ENCODE peak calls at places on chromosome 3, in five cellular contexts. One of them, this sample, is unnamed.
A peak's percentile ranks its signal among the peaks of the same experiment; 100 is the strongest.

GRCh38 chr3:32106929-32107362 is 526 bp downstream of the GPD1L start:
- DNase-seq in tibial artery: peak; percentile 42
- DNase-seq in iPS DF 6.9: no peak
- DNase-seq in IMR-90: no peak
- DNase-seq in left lung: peak; percentile 85
- DNase-seq in this sample: no peak

GRCh38 chr3:153970735-153971347 is 150.3 kb upstream of the ARHGEF26 start:
- DNase-seq in iPS DF 6.9: no peak
- DNase-seq in IMR-90: peak; percentile 34
- DNase-seq in tibial artery: no peak
- DNase-seq in left lung: no peak
- DNase-seq in this sample: no peak

GRCh38 chr3:176088962-176089383 is 1108.3 kb downstream of the TBL1XR1 start:
- DNase-seq in tibial artery: no peak
- DNase-seq in iPS DF 6.9: no peak
- DNase-seq in left lung: no peak
- DNase-seq in IMR-90: no peak
- DNase-seq in this sample: no peak

GRCh38 chr3:30631237-30631961 is 25.0 kb downstream of the TGFBR2 start:
- DNase-seq in left lung: no peak
- DNase-seq in tibial artery: no peak
- DNase-seq in iPS DF 6.9: no peak
- DNase-seq in IMR-90: no peak
- DNase-seq in this sample: no peak

GRCh38 chr3:126676919-126677705 is 22.2 kb upstream of the TXNRD3 start:
- DNase-seq in tibial artery: no peak
- DNase-seq in IMR-90: peak; percentile 59
- DNase-seq in iPS DF 6.9: no peak
- DNase-seq in left lung: no peak
- DNase-seq in this sample: no peak

GRCh38 chr3:72319202-72320095 is 528.8 kb downstream of the SHQ1 start:
- DNase-seq in left lung: no peak
- DNase-seq in IMR-90: peak; percentile 56
- DNase-seq in iPS DF 6.9: no peak
- DNase-seq in tibial artery: no peak
- DNase-seq in this sample: no peak

GRCh38 chr3:1091276-1091675 is 1.5 kb upstream of the CNTN6 start:
- DNase-seq in left lung: no peak
- DNase-seq in IMR-90: no peak
- DNase-seq in iPS DF 6.9: no peak
- DNase-seq in tibial artery: no peak
- DNase-seq in this sample: no peak

GRCh38 chr3:152499796-152500385 is 231.2 kb downstream of the MBNL1 start:
- DNase-seq in tibial artery: no peak
- DNase-seq in iPS DF 6.9: no peak
- DNase-seq in IMR-90: no peak
- DNase-seq in left lung: no peak
- DNase-seq in this sample: no peak

GRCh38 chr3:61444794-61445193 is 116.6 kb upstream of the PTPRG start:
- DNase-seq in left lung: no peak
- DNase-seq in IMR-90: no peak
- DNase-seq in iPS DF 6.9: no peak
- DNase-seq in tibial artery: no peak
- DNase-seq in this sample: no peak

GRCh38 chr3:195195321-195196209 is 75.4 kb downstream of the XXYLT1 start:
- DNase-seq in left lung: no peak
- DNase-seq in iPS DF 6.9: no peak
- DNase-seq in IMR-90: no peak
- DNase-seq in tibial artery: no peak
- DNase-seq in this sample: no peak

GRCh38 chr3:188006726-188007393 is 147.1 kb upstream of the LPP start:
- DNase-seq in left lung: peak; percentile 71
- DNase-seq in IMR-90: no peak
- DNase-seq in iPS DF 6.9: no peak
- DNase-seq in tibial artery: no peak
- DNase-seq in this sample: no peak

GRCh38 chr3:27623085-27623753 is 98.9 kb downstream of the EOMES start:
- DNase-seq in left lung: no peak
- DNase-seq in iPS DF 6.9: no peak
- DNase-seq in tibial artery: no peak
- DNase-seq in IMR-90: peak; percentile 28
- DNase-seq in this sample: no peak

GRCh38 chr3:61783993-61784718 is 222.8 kb downstream of the PTPRG start:
- DNase-seq in IMR-90: peak; percentile 88
- DNase-seq in left lung: no peak
- DNase-seq in tibial artery: no peak
- DNase-seq in iPS DF 6.9: no peak
- DNase-seq in this sample: no peak

GRCh38 chr3:29527251-29527650 is 246.4 kb downstream of the RBMS3 start:
- DNase-seq in tibial artery: no peak
- DNase-seq in left lung: no peak
- DNase-seq in iPS DF 6.9: no peak
- DNase-seq in IMR-90: no peak
- DNase-seq in this sample: no peak

GRCh38 chr3:77066829-77067228 is 26.9 kb downstream of the ROBO2 start:
- DNase-seq in IMR-90: no peak
- DNase-seq in tibial artery: no peak
- DNase-seq in left lung: no peak
- DNase-seq in iPS DF 6.9: no peak
- DNase-seq in this sample: no peak

DNA sequence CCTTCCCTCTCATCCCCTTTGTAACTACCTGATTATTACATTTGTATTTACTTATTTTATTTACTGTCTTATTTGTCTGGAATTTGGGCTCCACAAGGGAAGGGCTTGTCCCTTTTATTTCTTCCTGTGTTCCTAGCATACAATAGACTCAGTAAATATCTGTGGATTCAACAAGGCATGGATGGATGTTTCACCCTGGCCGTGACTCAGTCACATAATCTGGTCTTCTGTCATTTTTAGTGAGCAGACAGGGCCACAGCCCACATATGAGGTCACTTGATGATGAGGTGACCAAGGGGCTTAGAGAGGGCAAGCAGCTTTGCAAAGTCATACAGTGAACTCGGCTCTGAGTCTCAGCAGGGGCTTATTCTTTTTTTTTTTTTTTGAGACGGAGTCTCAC is 7.8 kb upstream of the DAG1 start:
- DNase-seq in tibial artery: no peak
- DNase-seq in IMR-90: peak; percentile 67
- DNase-seq in left lung: no peak
- DNase-seq in iPS DF 6.9: no peak
- DNase-seq in this sample: no peak
- H3K4me1 ChIP-seq in tibial artery: peaks cover 11% of the 10 kb centered on the region
- H3K4me1 ChIP-seq in IMR-90: peaks cover 15% of the 10 kb centered on the region
- H3K4me1 ChIP-seq in left lung: peaks cover 9% of the 10 kb centered on the region
- H3K4me1 ChIP-seq in iPS DF 6.9: peaks cover 20% of the 10 kb centered on the region
- H3K4me1 ChIP-seq in this sample: peaks cover 4% of the 10 kb centered on the region

GRCh38 chr3:184359610-184360009 is 1.8 kb downstream of the CLCN2 start:
- DNase-seq in IMR-90: no peak
- DNase-seq in left lung: peak; percentile 53
- DNase-seq in iPS DF 6.9: no peak
- DNase-seq in tibial artery: no peak
- DNase-seq in this sample: no peak

GRCh38 chr3:184360070-184360833 is 1.2 kb downstream of the CLCN2 start:
- DNase-seq in tibial artery: no peak
- DNase-seq in iPS DF 6.9: no peak
- DNase-seq in IMR-90: no peak
- DNase-seq in left lung: no peak
- DNase-seq in this sample: no peak

GRCh38 chr3:184358921-184359350 is 2.5 kb downstream of the CLCN2 start:
- DNase-seq in left lung: peak; percentile 56
- DNase-seq in IMR-90: no peak
- DNase-seq in tibial artery: no peak
- DNase-seq in iPS DF 6.9: no peak
- DNase-seq in this sample: no peak

GRCh38 chr3:184357248-184358139 is 3.9 kb downstream of the CLCN2 start:
- DNase-seq in left lung: peak; percentile 50
- DNase-seq in IMR-90: no peak
- DNase-seq in iPS DF 6.9: no peak
- DNase-seq in tibial artery: no peak
- DNase-seq in this sample: no peak

DNA sequence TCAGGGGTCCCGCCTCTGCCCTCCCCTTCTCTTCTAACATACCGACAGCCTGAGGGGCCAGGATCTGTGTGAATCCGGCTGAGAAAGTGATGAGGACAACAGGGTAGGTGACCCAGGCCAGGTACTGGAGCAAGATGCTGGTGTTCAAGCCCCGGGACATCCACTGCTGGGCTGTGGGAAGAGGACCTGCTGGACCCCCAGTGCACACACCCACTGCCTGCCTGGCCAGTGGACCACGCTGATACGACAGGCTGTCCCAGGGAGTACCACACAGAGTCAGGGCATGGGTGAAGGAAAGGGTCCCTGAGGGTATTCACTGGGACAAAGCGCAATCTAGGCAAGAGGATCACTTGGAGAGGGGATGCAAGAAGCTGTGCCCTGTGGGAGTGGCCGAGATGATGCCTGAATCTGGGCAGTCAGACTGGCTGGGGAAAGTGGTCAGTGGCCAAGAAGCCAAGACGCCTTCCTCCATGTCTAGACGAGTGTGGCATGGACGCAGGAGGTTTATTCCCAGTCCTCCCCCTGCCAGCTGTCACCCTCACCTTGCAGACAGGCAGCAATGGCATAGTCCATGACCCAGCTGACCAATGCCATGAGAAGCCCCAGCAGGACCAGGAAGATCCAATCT is 3.2 kb downstream of the CLCN2 start:
- DNase-seq in IMR-90: no peak
- DNase-seq in tibial artery: no peak
- DNase-seq in left lung: peak; percentile 36
- DNase-seq in iPS DF 6.9: no peak
- DNase-seq in this sample: no peak
- H3K4me3 ChIP-seq in IMR-90: no peak overlapping the region
- H3K4me3 ChIP-seq in tibial artery: no peak overlapping the region
- H3K4me3 ChIP-seq in left lung: no peak overlapping the region
- H3K4me3 ChIP-seq in iPS DF 6.9: no peak overlapping the region
- H3K4me3 ChIP-seq in this sample: no peak overlapping the region

DNA sequence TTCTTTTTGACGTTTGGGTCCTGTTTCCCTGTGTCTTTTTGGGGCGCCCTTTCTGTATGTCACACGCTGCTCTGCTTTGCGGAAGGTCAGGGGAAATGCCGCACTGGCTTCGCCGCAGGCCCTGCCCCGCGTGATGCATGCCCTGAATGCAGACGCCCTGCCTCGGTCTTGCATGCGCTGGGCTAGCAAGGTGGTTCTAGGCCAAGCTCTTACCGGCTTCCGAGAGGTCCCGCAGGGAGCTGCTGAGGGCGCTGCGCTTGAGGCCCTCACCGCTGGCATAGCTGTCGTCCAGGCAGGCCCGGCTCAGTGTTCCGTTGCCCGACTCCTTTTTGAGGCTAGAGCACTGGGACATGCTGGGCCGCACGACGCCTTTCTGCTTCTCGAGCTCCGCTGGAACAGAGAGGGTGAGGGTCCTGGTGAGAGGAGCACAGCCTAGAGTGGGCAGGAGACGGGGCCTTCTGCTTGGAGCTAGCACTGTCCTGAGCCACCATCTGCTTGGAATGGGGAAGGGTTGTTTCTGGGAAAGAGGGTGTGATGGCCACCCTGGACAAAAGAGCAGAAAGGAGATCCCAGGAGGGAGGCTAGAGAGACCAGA is 66.9 kb upstream of the RPL32 start:
- DNase-seq in tibial artery: no peak
- DNase-seq in iPS DF 6.9: no peak
- DNase-seq in left lung: peak; percentile 58
- DNase-seq in IMR-90: no peak
- DNase-seq in this sample: no peak
- H3K4me1 ChIP-seq in tibial artery: peaks cover 13% of the 10 kb centered on the region
- H3K4me1 ChIP-seq in iPS DF 6.9: no peaks in the 10 kb centered on the region
- H3K4me1 ChIP-seq in left lung: no peaks in the 10 kb centered on the region
- H3K4me1 ChIP-seq in IMR-90: no peaks in the 10 kb centered on the region
- H3K4me1 ChIP-seq in this sample: peaks cover 2% of the 10 kb centered on the region

DNA sequence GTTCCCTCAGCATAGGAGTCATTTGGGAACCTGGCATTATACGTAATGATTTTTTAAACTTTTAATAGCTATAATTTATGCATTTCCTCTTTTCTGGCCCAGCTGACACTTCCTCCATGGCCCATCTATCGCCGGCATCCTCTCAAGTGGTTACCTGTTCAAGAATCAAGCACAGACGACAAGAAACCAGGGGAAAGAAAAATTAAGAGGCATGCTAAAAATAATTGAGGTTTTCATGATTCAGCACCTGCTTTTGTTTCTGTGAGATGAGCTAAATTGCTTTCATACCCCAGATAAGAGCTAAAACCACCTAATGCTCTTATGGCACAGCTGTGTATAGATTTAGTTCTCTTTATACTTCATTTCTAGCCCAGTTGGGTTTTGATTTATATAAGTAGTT is 1.7 kb downstream of the SPCS1 start:
- DNase-seq in tibial artery: no peak
- DNase-seq in left lung: no peak
- DNase-seq in IMR-90: no peak
- DNase-seq in iPS DF 6.9: no peak
- DNase-seq in this sample: no peak
- H3K4me3 ChIP-seq in tibial artery: no peak overlapping the region
- H3K4me3 ChIP-seq in left lung: no peak overlapping the region
- H3K4me3 ChIP-seq in IMR-90: no peak overlapping the region
- H3K4me3 ChIP-seq in iPS DF 6.9: no peak overlapping the region
- H3K4me3 ChIP-seq in this sample: peak overlapping the region; percentile 100

GRCh38 chr3:111862415-111862814 is 3.4 kb downstream of the PHLDB2 start:
- DNase-seq in iPS DF 6.9: no peak
- DNase-seq in tibial artery: no peak
- DNase-seq in left lung: no peak
- DNase-seq in IMR-90: no peak
- DNase-seq in this sample: no peak
- H3K4me1 ChIP-seq in iPS DF 6.9: peaks cover 5% of the 10 kb centered on the region
- H3K4me1 ChIP-seq in tibial artery: peaks cover 69% of the 10 kb centered on the region
- H3K4me1 ChIP-seq in left lung: peaks cover 14% of the 10 kb centered on the region
- H3K4me1 ChIP-seq in IMR-90: peaks cover 5% of the 10 kb centered on the region
- H3K4me1 ChIP-seq in this sample: peaks cover 4% of the 10 kb centered on the region

GRCh38 chr3:160676547-160677303 is at the start of gene ARL14:
- DNase-seq in tibial artery: no peak
- DNase-seq in IMR-90: peak; percentile 68
- DNase-seq in left lung: no peak
- DNase-seq in iPS DF 6.9: no peak
- DNase-seq in this sample: no peak
- H3K4me3 ChIP-seq in tibial artery: no peak within 1 kb of the TSS
- H3K4me3 ChIP-seq in IMR-90: no peak within 1 kb of the TSS
- H3K4me3 ChIP-seq in left lung: no peak within 1 kb of the TSS
- H3K4me3 ChIP-seq in iPS DF 6.9: no peak within 1 kb of the TSS
- H3K4me3 ChIP-seq in this sample: no peak within 1 kb of the TSS

GRCh38 chr3:42036483-42036823 is 54.7 kb upstream of the TRAK1 start:
- DNase-seq in left lung: no peak
- DNase-seq in iPS DF 6.9: no peak
- DNase-seq in IMR-90: peak; percentile 97
- DNase-seq in tibial artery: peak; percentile 60
- DNase-seq in this sample: no peak

GRCh38 chr3:42035007-42035406 is 56.1 kb upstream of the TRAK1 start:
- DNase-seq in left lung: no peak
- DNase-seq in IMR-90: no peak
- DNase-seq in tibial artery: no peak
- DNase-seq in iPS DF 6.9: no peak
- DNase-seq in this sample: no peak

GRCh38 chr3:42037318-42037945 is 53.7 kb upstream of the TRAK1 start:
- DNase-seq in IMR-90: no peak
- DNase-seq in iPS DF 6.9: no peak
- DNase-seq in left lung: no peak
- DNase-seq in tibial artery: no peak
- DNase-seq in this sample: no peak

GRCh38 chr3:42033741-42034140 is 57.4 kb upstream of the TRAK1 start:
- DNase-seq in tibial artery: no peak
- DNase-seq in iPS DF 6.9: no peak
- DNase-seq in left lung: no peak
- DNase-seq in IMR-90: peak; percentile 78
- DNase-seq in this sample: no peak

GRCh38 chr3:42035816-42036482 is 55.2 kb upstream of the TRAK1 start:
- DNase-seq in iPS DF 6.9: no peak
- DNase-seq in IMR-90: no peak
- DNase-seq in left lung: no peak
- DNase-seq in tibial artery: no peak
- DNase-seq in this sample: no peak
- H3K4me1 ChIP-seq in iPS DF 6.9: peaks cover 2% of the 10 kb centered on the region
- H3K4me1 ChIP-seq in IMR-90: peaks cover 47% of the 10 kb centered on the region
- H3K4me1 ChIP-seq in left lung: peaks cover 31% of the 10 kb centered on the region
- H3K4me1 ChIP-seq in tibial artery: peaks cover 74% of the 10 kb centered on the region
- H3K4me1 ChIP-seq in this sample: peaks cover 60% of the 10 kb centered on the region